ENCODE peak calls at places on chromosomes 7 and 10, in five cellular contexts. One of them, this sample, is unnamed.

GRCh38 chr10:48451969-48452878 is 145.7 kb downstream of the MAPK8 start:
- DNase-seq in body of pancreas: no peak
- DNase-seq in brain microvascular endothelial cell: no peak
- DNase-seq in kidney epithelial cell: no peak
- DNase-seq in H9: no peak
- DNase-seq in this sample: no peak

GRCh38 chr7:51344406-51344805 is 27.8 kb upstream of the COBL start:
- DNase-seq in body of pancreas: peak; percentile 96
- DNase-seq in brain microvascular endothelial cell: no peak
- DNase-seq in kidney epithelial cell: no peak
- DNase-seq in H9: no peak
- DNase-seq in this sample: no peak

GRCh38 chr10:79381804-79382221 is 34.5 kb downstream of the PPIF start:
- DNase-seq in body of pancreas: peak; percentile 44
- DNase-seq in brain microvascular endothelial cell: peak; percentile 92
- DNase-seq in kidney epithelial cell: peak; percentile 5
- DNase-seq in H9: peak; percentile 39
- DNase-seq in this sample: peak; percentile 62

GRCh38 chr10:536371-536925 is 153.0 kb downstream of the DIP2C start:
- DNase-seq in body of pancreas: no peak
- DNase-seq in brain microvascular endothelial cell: peak; percentile 5
- DNase-seq in kidney epithelial cell: no peak
- DNase-seq in H9: no peak
- DNase-seq in this sample: no peak

GRCh38 chr7:39413866-39414668 is 152.1 kb upstream of the YAE1 start:
- DNase-seq in body of pancreas: peak; percentile 49
- DNase-seq in brain microvascular endothelial cell: peak; percentile 26
- DNase-seq in kidney epithelial cell: no peak
- DNase-seq in H9: peak; percentile 86
- DNase-seq in this sample: no peak

GRCh38 chr7:2709553-2710165 is 21.7 kb downstream of the AMZ1 start:
- DNase-seq in body of pancreas: peak; percentile 78
- DNase-seq in brain microvascular endothelial cell: no peak
- DNase-seq in kidney epithelial cell: no peak
- DNase-seq in H9: peak; percentile 95
- DNase-seq in this sample: no peak

GRCh38 chr10:44975487-44976331 is 2.9 kb downstream of the DEPP1 start:
- DNase-seq in body of pancreas: peak; percentile 87
- DNase-seq in brain microvascular endothelial cell: peak; percentile 37
- DNase-seq in kidney epithelial cell: peak; percentile 77
- DNase-seq in H9: peak; percentile 59
- DNase-seq in this sample: no peak

GRCh38 chr10:78776746-78777145 is 292.0 kb upstream of the ZMIZ1 start:
- DNase-seq in body of pancreas: no peak
- DNase-seq in brain microvascular endothelial cell: no peak
- DNase-seq in kidney epithelial cell: no peak
- DNase-seq in H9: no peak
- DNase-seq in this sample: no peak

GRCh38 chr10:27225011-27225590 is 15.5 kb downstream of the ACBD5 start:
- DNase-seq in body of pancreas: no peak
- DNase-seq in brain microvascular endothelial cell: no peak
- DNase-seq in kidney epithelial cell: no peak
- DNase-seq in H9: no peak
- DNase-seq in this sample: no peak

GRCh38 chr7:13992621-13992982 is 3.1 kb upstream of the ETV1 start:
- DNase-seq in body of pancreas: no peak
- DNase-seq in brain microvascular endothelial cell: no peak
- DNase-seq in kidney epithelial cell: no peak
- DNase-seq in H9: no peak
- DNase-seq in this sample: no peak

GRCh38 chr7:151490706-151491105 is 29.0 kb downstream of the RHEB start:
- DNase-seq in body of pancreas: no peak
- DNase-seq in brain microvascular endothelial cell: no peak
- DNase-seq in kidney epithelial cell: no peak
- DNase-seq in H9: no peak
- DNase-seq in this sample: no peak

GRCh38 chr7:39609084-39609461 is 14.3 kb upstream of the RALA start:
- DNase-seq in body of pancreas: no peak
- DNase-seq in brain microvascular endothelial cell: no peak
- DNase-seq in kidney epithelial cell: no peak
- DNase-seq in H9: no peak
- DNase-seq in this sample: no peak

GRCh38 chr7:116591202-116592040 is 66.6 kb downstream of the CAV1 start:
- DNase-seq in body of pancreas: no peak
- DNase-seq in brain microvascular endothelial cell: no peak
- DNase-seq in kidney epithelial cell: no peak
- DNase-seq in H9: no peak
- DNase-seq in this sample: no peak

GRCh38 chr7:128032605-128033235 is 1.5 kb upstream of the LRRC4 start:
- DNase-seq in body of pancreas: no peak
- DNase-seq in brain microvascular endothelial cell: no peak
- DNase-seq in kidney epithelial cell: no peak
- DNase-seq in H9: peak; percentile 47
- DNase-seq in this sample: no peak

GRCh38 chr7:3067193-3067592 is 23.5 kb upstream of the CARD11 start:
- DNase-seq in body of pancreas: no peak
- DNase-seq in brain microvascular endothelial cell: no peak
- DNase-seq in kidney epithelial cell: no peak
- DNase-seq in H9: no peak
- DNase-seq in this sample: no peak

GRCh38 chr7:29328050-29328449 is 133.5 kb downstream of the CHN2 start:
- DNase-seq in body of pancreas: no peak
- DNase-seq in brain microvascular endothelial cell: no peak
- DNase-seq in kidney epithelial cell: no peak
- DNase-seq in H9: no peak
- DNase-seq in this sample: no peak

GRCh38 chr7:96004598-96004997 is 232.2 kb downstream of the DYNC1I1 start:
- DNase-seq in body of pancreas: no peak
- DNase-seq in brain microvascular endothelial cell: no peak
- DNase-seq in kidney epithelial cell: no peak
- DNase-seq in H9: no peak
- DNase-seq in this sample: no peak

GRCh38 chr7:150415161-150416160 is 35.0 kb upstream of the GIMAP8 start:
- DNase-seq in body of pancreas: no peak
- DNase-seq in brain microvascular endothelial cell: no peak
- DNase-seq in kidney epithelial cell: no peak
- DNase-seq in H9: peak; percentile 8
- DNase-seq in this sample: no peak

GRCh38 chr10:66564341-66564740 is 361.5 kb upstream of the LRRTM3 start:
- DNase-seq in body of pancreas: no peak
- DNase-seq in brain microvascular endothelial cell: no peak
- DNase-seq in kidney epithelial cell: peak; percentile 9
- DNase-seq in H9: no peak
- DNase-seq in this sample: no peak

GRCh38 chr7:121079425-121080169 is 91.1 kb downstream of the CPED1 start:
- DNase-seq in body of pancreas: no peak
- DNase-seq in brain microvascular endothelial cell: peak; percentile 23
- DNase-seq in kidney epithelial cell: no peak
- DNase-seq in H9: no peak
- DNase-seq in this sample: no peak

DNA sequence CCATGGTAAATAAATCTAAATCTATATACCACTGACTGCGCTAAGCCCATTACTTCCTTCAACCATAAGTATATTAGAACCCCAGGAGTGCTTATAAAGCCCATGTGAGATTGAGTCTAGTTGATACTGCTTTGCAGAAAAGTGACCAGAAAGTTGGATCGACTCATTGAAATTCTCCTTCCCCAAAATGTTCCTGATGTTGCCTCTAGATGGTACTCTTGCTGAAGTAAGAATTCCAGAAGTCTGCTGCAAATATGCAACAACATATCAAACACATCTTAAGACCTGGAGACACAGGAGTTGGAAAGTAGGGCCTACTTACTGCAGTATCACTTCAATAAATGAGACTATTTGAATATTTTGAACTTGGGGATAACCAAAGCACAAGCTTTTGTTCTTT is 550.8 kb downstream of the IPMK start:
- DNase-seq in body of pancreas: no peak
- DNase-seq in brain microvascular endothelial cell: peak; percentile 24
- DNase-seq in kidney epithelial cell: no peak
- DNase-seq in H9: no peak
- DNase-seq in this sample: no peak
- TF ChIP-seq CTCF in body of pancreas: no peak
- TF ChIP-seq CTCF in brain microvascular endothelial cell: peak; percentile 57
- TF ChIP-seq CTCF in kidney epithelial cell: peak; percentile 50
- TF ChIP-seq CTCF in H9: peak; percentile 68
- TF ChIP-seq CTCF in this sample: peak; percentile 28

GRCh38 chr7:31059551-31059950 is 7.4 kb downstream of the ADCYAP1R1 start:
- DNase-seq in body of pancreas: no peak
- DNase-seq in brain microvascular endothelial cell: no peak
- DNase-seq in kidney epithelial cell: no peak
- DNase-seq in H9: peak; percentile 80
- DNase-seq in this sample: no peak
- TF ChIP-seq CTCF in body of pancreas: no peak
- TF ChIP-seq CTCF in brain microvascular endothelial cell: peak; percentile 24
- TF ChIP-seq CTCF in kidney epithelial cell: peak; percentile 6
- TF ChIP-seq CTCF in H9: peak; percentile 62
- TF ChIP-seq CTCF in this sample: no peak

GRCh38 chr7:107980671-107981190 is 22.2 kb downstream of the LAMB1 start:
- DNase-seq in body of pancreas: no peak
- DNase-seq in brain microvascular endothelial cell: no peak
- DNase-seq in kidney epithelial cell: no peak
- DNase-seq in H9: no peak
- DNase-seq in this sample: no peak

GRCh38 chr7:107981466-107981865 is 21.5 kb downstream of the LAMB1 start:
- DNase-seq in body of pancreas: no peak
- DNase-seq in brain microvascular endothelial cell: no peak
- DNase-seq in kidney epithelial cell: no peak
- DNase-seq in H9: no peak
- DNase-seq in this sample: no peak

GRCh38 chr7:107982463-107982862 is 20.5 kb downstream of the LAMB1 start:
- DNase-seq in body of pancreas: no peak
- DNase-seq in brain microvascular endothelial cell: no peak
- DNase-seq in kidney epithelial cell: no peak
- DNase-seq in H9: no peak
- DNase-seq in this sample: no peak

GRCh38 chr7:107980171-107980570 is 22.8 kb downstream of the LAMB1 start:
- DNase-seq in body of pancreas: no peak
- DNase-seq in brain microvascular endothelial cell: no peak
- DNase-seq in kidney epithelial cell: no peak
- DNase-seq in H9: no peak
- DNase-seq in this sample: no peak

DNA sequence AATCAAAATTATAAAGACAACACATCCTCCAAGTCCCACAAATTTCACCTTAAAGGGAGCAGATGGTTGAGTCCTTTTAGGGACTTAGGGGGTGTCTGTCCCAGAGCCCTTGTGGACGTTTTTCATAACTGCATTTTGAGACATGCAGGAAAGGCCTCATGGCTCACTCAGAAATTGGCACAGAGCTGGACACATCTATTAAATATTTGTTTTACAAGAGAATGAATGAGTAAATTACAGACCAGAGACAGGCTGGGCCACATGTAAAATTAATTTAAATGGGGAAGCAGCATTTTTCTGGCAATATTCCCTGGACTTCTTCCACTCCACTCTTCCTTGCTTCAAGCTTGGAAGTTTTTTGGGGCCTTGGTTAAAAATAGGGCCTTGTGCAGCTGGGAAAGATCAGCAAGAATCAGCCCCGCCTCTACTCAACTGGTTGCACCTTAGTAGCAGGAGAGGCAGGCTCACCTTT is 20.0 kb downstream of the LAMB1 start:
- DNase-seq in body of pancreas: no peak
- DNase-seq in brain microvascular endothelial cell: no peak
- DNase-seq in kidney epithelial cell: no peak
- DNase-seq in H9: no peak
- DNase-seq in this sample: no peak
- TF ChIP-seq CTCF in body of pancreas: no peak
- TF ChIP-seq CTCF in brain microvascular endothelial cell: peak; percentile 55
- TF ChIP-seq CTCF in kidney epithelial cell: peak; percentile 18
- TF ChIP-seq CTCF in H9: peak; percentile 28
- TF ChIP-seq CTCF in this sample: no peak

GRCh38 chr10:47031251-47031952 is 120.2 kb downstream of the PTPN20 start:
- DNase-seq in body of pancreas: no peak
- DNase-seq in brain microvascular endothelial cell: no peak
- DNase-seq in kidney epithelial cell: no peak
- DNase-seq in H9: peak; percentile 47
- DNase-seq in this sample: no peak
- TF ChIP-seq CTCF in body of pancreas: no peak
- TF ChIP-seq CTCF in brain microvascular endothelial cell: peak; percentile 26
- TF ChIP-seq CTCF in kidney epithelial cell: peak; percentile 11
- TF ChIP-seq CTCF in H9: peak; percentile 60
- TF ChIP-seq CTCF in this sample: no peak

GRCh38 chr10:5736591-5736990 is 52.0 kb downstream of the TASOR2 start:
- DNase-seq in body of pancreas: no peak
- DNase-seq in brain microvascular endothelial cell: no peak
- DNase-seq in kidney epithelial cell: no peak
- DNase-seq in H9: no peak
- DNase-seq in this sample: no peak

GRCh38 chr10:5741276-5741675 is 56.6 kb downstream of the TASOR2 start:
- DNase-seq in body of pancreas: no peak
- DNase-seq in brain microvascular endothelial cell: no peak
- DNase-seq in kidney epithelial cell: no peak
- DNase-seq in H9: no peak
- DNase-seq in this sample: no peak

GRCh38 chr10:5738427-5738826 is 53.8 kb downstream of the TASOR2 start:
- DNase-seq in body of pancreas: no peak
- DNase-seq in brain microvascular endothelial cell: no peak
- DNase-seq in kidney epithelial cell: no peak
- DNase-seq in H9: no peak
- DNase-seq in this sample: no peak

GRCh38 chr10:5735119-5735518 is 50.5 kb downstream of the TASOR2 start:
- DNase-seq in body of pancreas: no peak
- DNase-seq in brain microvascular endothelial cell: no peak
- DNase-seq in kidney epithelial cell: no peak
- DNase-seq in H9: no peak
- DNase-seq in this sample: no peak

DNA sequence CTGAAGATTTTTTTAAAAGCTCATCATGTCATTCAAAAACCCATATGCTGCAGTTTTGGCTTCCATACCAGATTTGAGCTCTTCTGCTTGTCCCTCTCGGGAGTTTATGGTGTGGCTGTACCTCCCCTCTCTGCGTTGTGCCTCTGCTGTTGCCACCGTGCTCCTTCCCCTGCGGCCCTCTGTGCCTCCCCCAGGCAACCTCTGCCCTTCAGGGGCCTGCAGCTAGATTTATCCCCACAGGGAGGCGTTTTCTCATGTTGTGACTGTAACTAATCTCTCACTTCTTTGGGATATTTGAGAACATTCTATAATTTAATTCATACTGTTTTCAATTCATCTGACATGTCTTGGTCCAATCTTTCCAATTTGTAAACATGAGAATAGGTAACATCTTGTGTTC is 52.7 kb downstream of the TASOR2 start:
- DNase-seq in body of pancreas: no peak
- DNase-seq in brain microvascular endothelial cell: no peak
- DNase-seq in kidney epithelial cell: no peak
- DNase-seq in H9: peak; percentile 54
- DNase-seq in this sample: no peak
- TF ChIP-seq CTCF in body of pancreas: no peak
- TF ChIP-seq CTCF in brain microvascular endothelial cell: peak; percentile 34
- TF ChIP-seq CTCF in kidney epithelial cell: no peak
- TF ChIP-seq CTCF in H9: peak; percentile 57
- TF ChIP-seq CTCF in this sample: no peak

GRCh38 chr7:10708447-10708846 is 265.2 kb upstream of the PHF14 start:
- DNase-seq in body of pancreas: peak; percentile 65
- DNase-seq in brain microvascular endothelial cell: no peak
- DNase-seq in kidney epithelial cell: no peak
- DNase-seq in H9: peak; percentile 52
- DNase-seq in this sample: no peak
- TF ChIP-seq CTCF in body of pancreas: peak; percentile 30
- TF ChIP-seq CTCF in brain microvascular endothelial cell: peak; percentile 47
- TF ChIP-seq CTCF in kidney epithelial cell: peak; percentile 16
- TF ChIP-seq CTCF in H9: peak; percentile 69
- TF ChIP-seq CTCF in this sample: no peak

This sample was measured in AG04449.